ENCODE peak calls at places on chromosome 14, in seven cellular contexts. F is HepG2, V is HCT116, P is K562, O is SK-N-SH, K is H1, J is GM12878. W is an unnamed sample.
A peak's percentile ranks its signal among the peaks of the same experiment; 100 is the strongest.

GRCh38 chr14:75206190-75206589 is 29.8 kb upstream of the TMED10 start:
- DNase-seq in F (no peak), J (no peak), K (no peak), O (no peak), V (no peak), P (no peak), W (peak; percentile 47)

GRCh38 chr14:72420749-72421452 is 473.0 kb downstream of the DPF3 start:
- DNase-seq in J (peak; percentile 49), V (peak; percentile 53), P (peak; percentile 66), K (peak; percentile 69), F (peak; percentile 20), O (peak; percentile 52), W (peak; percentile 87)

GRCh38 chr14:72804653-72805180 is 89.2 kb downstream of the DPF3 start:
- DNase-seq in J (no peak), V (no peak), F (no peak), O (no peak), K (no peak), P (no peak), W (no peak)

GRCh38 chr14:58738189-58738836 is 100.6 kb downstream of the DACT1 start:
- DNase-seq in O (no peak), P (no peak), J (no peak), K (no peak), V (no peak), F (no peak), W (no peak)

GRCh38 chr14:61564623-61565091 is 130.7 kb upstream of the HIF1A start:
- DNase-seq in V (peak; percentile 76), K (no peak), J (no peak), F (peak; percentile 44), O (no peak), P (peak; percentile 54), W (no peak)

GRCh38 chr14:102474934-102475333 is 34.6 kb downstream of the ANKRD9 start:
- DNase-seq in P (no peak), K (no peak), J (no peak), O (no peak), V (no peak), F (no peak), W (no peak)

GRCh38 chr14:92568621-92569479 is 55.3 kb downstream of the RIN3 start:
- DNase-seq in O (peak; percentile 32), P (no peak), K (no peak), V (no peak), J (peak; percentile 76), F (no peak), W (no peak)

GRCh38 chr14:105909046-105909827 is 382.9 kb downstream of the TMEM121 start:
- DNase-seq in J (no peak), K (no peak), V (no peak), O (no peak), P (no peak), F (no peak), W (no peak)

GRCh38 chr14:38290601-38291190 is 34.8 kb upstream of the CLEC14A start:
- DNase-seq in K (no peak), O (no peak), V (no peak), J (no peak), P (no peak), F (peak; percentile 56), W (no peak)

GRCh38 chr14:73726025-73726961 is 12.1 kb upstream of the PNMA1 start:
- DNase-seq in P (no peak), F (no peak), K (no peak), J (no peak), O (no peak), V (no peak), W (no peak)

GRCh38 chr14:70995671-70996070 is 88.4 kb downstream of the PCNX1 start:
- DNase-seq in V (no peak), K (no peak), F (peak; percentile 22), O (no peak), J (no peak), P (peak; percentile 64), W (peak; percentile 5)

GRCh38 chr14:74190910-74191575 is 48.2 kb upstream of the VSX2 start:
- DNase-seq in K (no peak), P (no peak), O (no peak), F (no peak), J (no peak), V (no peak), W (no peak)

GRCh38 chr14:20350860-20351259 is 7.4 kb downstream of the PARP2 start:
- DNase-seq in F (no peak), O (no peak), J (no peak), K (no peak), V (no peak), P (no peak), W (no peak)

GRCh38 chr14:96225745-96226151 is 21.1 kb downstream of the BDKRB2 start:
- DNase-seq in F (peak; percentile 7), P (no peak), V (no peak), J (no peak), O (peak; percentile 60), K (peak; percentile 23), W (no peak)

GRCh38 chr14:104885031-104885972 is 20.2 kb downstream of the CEP170B start:
- DNase-seq in K (no peak), O (no peak), F (no peak), V (no peak), J (no peak), P (no peak), W (no peak)

GRCh38 chr14:52694761-52695480 is 437 bp downstream of the ERO1A start:
- DNase-seq in F (peak; percentile 25), K (no peak), J (peak; percentile 60), O (peak; percentile 63), P (peak; percentile 60), V (no peak), W (no peak)

GRCh38 chr14:95683793-95684192 is 2.4 kb upstream of the TCL1B start:
- DNase-seq in F (peak; percentile 11), J (no peak), V (peak; percentile 32), K (no peak), P (peak; percentile 4), O (no peak), W (peak; percentile 69)

GRCh38 chr14:77212097-77212873 is 30.7 kb downstream of the TMEM63C start:
- DNase-seq in K (no peak), J (no peak), F (no peak), V (no peak), P (no peak), O (no peak), W (no peak)

GRCh38 chr14:68137704-68138619 is 318.4 kb downstream of the RAD51B start:
- DNase-seq in K (peak; percentile 79), O (peak; percentile 5), P (peak; percentile 13), J (no peak), V (peak; percentile 84), F (peak; percentile 77), W (peak; percentile 98)

GRCh38 chr14:55846852-55847471 is 267.0 kb downstream of the KTN1 start:
- DNase-seq in P (no peak), K (no peak), J (no peak), F (no peak), V (no peak), O (no peak), W (no peak)

GRCh38 chr14:52951730-52952481 is 1.1 kb upstream of the FERMT2 start:
- DNase-seq in P (peak; percentile 27), J (no peak), F (peak; percentile 73), O (peak; percentile 68), K (no peak), V (peak; percentile 61), W (peak; percentile 93)

GRCh38 chr14:78130356-78130755 is 39.8 kb upstream of the NRXN3 start:
- DNase-seq in V (no peak), K (no peak), O (no peak), F (no peak), J (no peak), P (no peak), W (no peak)

GRCh38 chr14:91942128-91942527 is 5.4 kb downstream of the FBLN5 start:
- DNase-seq in V (no peak), O (no peak), F (no peak), K (no peak), P (no peak), J (no peak), W (no peak)

GRCh38 chr14:104378636-104379225 is 200.8 kb upstream of the C14orf180 start:
- DNase-seq in K (no peak), F (no peak), O (no peak), J (no peak), P (no peak), V (no peak), W (no peak)

GRCh38 chr14:70392676-70393075 is 24.2 kb downstream of the SYNJ2BP start:
- DNase-seq in J (no peak), F (no peak), P (no peak), V (no peak), O (no peak), K (no peak), W (no peak)

GRCh38 chr14:90179809-90180779 is 76.3 kb upstream of the PSMC1 start:
- DNase-seq in O (peak; percentile 43), K (no peak), P (no peak), F (no peak), V (no peak), J (no peak), W (no peak)
- TF ChIP-seq JUND in O (no peak), K (no peak), P (no peak), F (no peak), V (no peak), J (no peak), W (no peak)

GRCh38 chr14:64786296-64787149 is 82.3 kb downstream of the PLEKHG3 start:
- DNase-seq in P (no peak), K (no peak), O (no peak), V (no peak), J (no peak), F (no peak), W (no peak)

GRCh38 chr14:64787619-64788018 is 83.4 kb downstream of the PLEKHG3 start:
- DNase-seq in O (no peak), K (no peak), V (no peak), P (no peak), F (no peak), J (no peak), W (no peak)

GRCh38 chr14:64790478-64790877 is 86.3 kb downstream of the PLEKHG3 start:
- DNase-seq in V (no peak), O (no peak), J (no peak), P (no peak), F (no peak), K (no peak), W (no peak)

GRCh38 chr14:64789696-64790095 is 85.5 kb downstream of the PLEKHG3 start:
- DNase-seq in P (no peak), J (no peak), K (no peak), O (no peak), F (no peak), V (no peak), W (no peak)

GRCh38 chr14:64788706-64789105 is 84.5 kb downstream of the PLEKHG3 start:
- DNase-seq in O (no peak), P (peak; percentile 16), V (peak; percentile 37), K (no peak), J (no peak), F (no peak), W (no peak)
- TF ChIP-seq JUND in O (peak; percentile 89), P (no peak), V (peak; percentile 63), K (no peak), J (no peak), F (no peak), W (no peak)

DNA sequence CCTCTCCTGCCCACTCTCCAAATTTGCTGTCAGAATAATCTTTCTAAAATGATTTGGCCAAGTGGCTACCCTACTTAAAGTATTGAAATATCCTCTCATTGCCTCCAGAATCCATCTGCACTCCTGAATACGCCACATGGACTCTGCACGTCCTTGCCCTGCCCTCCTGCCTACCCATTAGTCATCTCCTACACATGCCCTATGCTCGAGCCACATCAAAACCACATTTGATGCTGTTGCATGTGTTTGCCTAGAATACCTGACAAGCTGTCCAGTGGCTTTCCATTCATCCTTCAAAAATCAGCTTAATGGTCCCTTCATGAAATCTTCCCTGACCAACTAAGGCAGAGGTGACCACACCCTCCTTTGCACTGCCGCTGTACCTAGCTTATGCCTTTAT is 17.0 kb downstream of the VCPKMT start:
- DNase-seq in F (peak; percentile 25), J (no peak), O (no peak), V (peak; percentile 37), P (no peak), K (no peak), W (no peak)
- TF ChIP-seq JUND in F (no peak), J (no peak), O (no peak), V (peak; percentile 50), P (no peak), K (no peak), W (no peak)

GRCh38 chr14:47722929-47723693 is 47.7 kb upstream of the MDGA2 start:
- DNase-seq in F (no peak), J (no peak), V (no peak), P (no peak), O (no peak), K (no peak), W (no peak)
- TF ChIP-seq JUND in F (no peak), J (no peak), V (no peak), P (no peak), O (no peak), K (no peak), W (no peak)